ENCODE peak calls at places on chromosomes 13 and 19, in six cellular contexts. T, B, O, I, S and M are unnamed samples.

GRCh38 chr13:24887759-24888158 is 123.8 kb downstream of the RNF17 start:
- DNase-seq in S (no peak), O (no peak), I (no peak), B (no peak), T (no peak), M (no peak)

GRCh38 chr19:7340959-7341837 is 7.5 kb upstream of the ARHGEF18 start:
- DNase-seq in O (peak), I (peak), B (peak), T (peak), S (peak), M (peak)

GRCh38 chr13:84487681-84488080 is 605.4 kb upstream of the SLITRK1 start:
- DNase-seq in T (no peak), S (no peak), I (no peak), B (no peak), O (no peak), M (no peak)

GRCh38 chr13:42354246-42355117 is 82.5 kb downstream of the AKAP11 start:
- DNase-seq in I (peak), S (peak), O (no peak), T (peak), B (peak), M (peak)

GRCh38 chr19:1719519-1719918 is 33.8 kb upstream of the ONECUT3 start:
- DNase-seq in I (no peak), O (no peak), B (no peak), T (no peak), S (no peak), M (no peak)

GRCh38 chr19:55340144-55340783 is 588 bp downstream of the KMT5C start:
- DNase-seq in O (no peak), T (peak), B (no peak), S (peak), I (no peak), M (no peak)

GRCh38 chr19:58009666-58010301 is 7.2 kb upstream of the ZNF606 start:
- DNase-seq in O (no peak), S (peak), I (peak), T (peak), B (peak), M (peak)

GRCh38 chr19:11092181-11092538 is 2.9 kb downstream of the LDLR start:
- DNase-seq in S (peak), O (no peak), B (peak), T (no peak), I (peak), M (peak)

GRCh38 chr19:1863638-1864479 is 480 bp upstream of the KLF16 start:
- DNase-seq in I (peak), O (peak), T (peak), B (peak), S (peak), M (peak)

GRCh38 chr13:99403458-99403971 is 96.3 kb upstream of the GPR183 start:
- DNase-seq in B (no peak), T (no peak), I (no peak), O (no peak), S (no peak), M (no peak)

GRCh38 chr13:95456837-95457236 is 95.7 kb upstream of the CLDN10 start:
- DNase-seq in O (no peak), S (no peak), B (no peak), T (no peak), I (no peak), M (no peak)

GRCh38 chr13:80235559-80236296 is 105.2 kb downstream of the SPRY2 start:
- DNase-seq in O (no peak), T (peak), B (no peak), S (peak), I (no peak), M (peak)

GRCh38 chr13:78958019-78958418 is 299.1 kb upstream of the OBI1 start:
- DNase-seq in S (no peak), B (no peak), T (no peak), O (no peak), I (no peak), M (no peak)

GRCh38 chr19:48415395-48415794 is 21.9 kb downstream of the GRIN2D start:
- DNase-seq in B (peak), T (peak), O (peak), S (peak), I (peak), M (peak)

GRCh38 chr19:47778089-47778953 is at the start of gene SELENOW:
- DNase-seq in T (peak), O (peak), I (peak), S (peak), B (peak), M (peak)

GRCh38 chr13:40207110-40207478 is 459.3 kb downstream of the FOXO1 start:
- DNase-seq in I (no peak), B (no peak), S (no peak), T (no peak), O (no peak), M (no peak)

GRCh38 chr19:13169769-13170168 is 19.6 kb downstream of the IER2 start:
- DNase-seq in O (no peak), S (peak), B (peak), I (peak), T (no peak), M (peak)

GRCh38 chr19:48965806-48966540 is 864 bp downstream of the FTL start:
- DNase-seq in B (peak), T (peak), S (peak), O (peak), I (peak), M (peak)

GRCh38 chr13:39250440-39250839 is 212.2 kb downstream of the NHLRC3 start:
- DNase-seq in T (peak), I (no peak), O (no peak), B (no peak), S (no peak), M (no peak)

GRCh38 chr19:5001547-5002131 is 32.7 kb downstream of the KDM4B start:
- DNase-seq in B (peak), S (peak), T (no peak), O (peak), I (peak), M (peak)

GRCh38 chr19:19645233-19645870 is 1.9 kb upstream of the GMIP start:
- DNase-seq in B (no peak), T (no peak), S (no peak), I (no peak), O (no peak), M (no peak)

GRCh38 chr13:97279913-97280312 is 57.8 kb downstream of the MBNL2 start:
- DNase-seq in I (peak), T (no peak), S (no peak), O (no peak), B (peak), M (peak)

GRCh38 chr13:77697208-77698103 is at the start of gene SLAIN1:
- DNase-seq in O (peak), S (peak), I (peak), B (peak), T (peak), M (no peak)

GRCh38 chr13:40776681-40777165 is 5.7 kb upstream of the MRPS31 start:
- DNase-seq in T (no peak), O (no peak), S (no peak), I (peak), B (peak), M (peak)

GRCh38 chr13:24693862-24694471 is 13.8 kb downstream of the ATP12A start:
- DNase-seq in T (peak), O (peak), B (peak), S (peak), I (peak), M (peak)

GRCh38 chr13:108961542-108962125 is 332.2 kb downstream of the MYO16 start:
- DNase-seq in B (peak), O (no peak), S (no peak), I (peak), T (peak), M (peak)

GRCh38 chr13:85501616-85502015 is 297.6 kb downstream of the SLITRK6 start:
- DNase-seq in T (no peak), B (no peak), S (no peak), I (no peak), O (no peak), M (no peak)

GRCh38 chr13:31090921-31091624 is 70.6 kb downstream of the HSPH1 start:
- DNase-seq in T (no peak), B (peak), S (peak), O (no peak), I (no peak), M (no peak)

GRCh38 chr13:113647351-113648217 is 10.4 kb downstream of the ATP4B start:
- DNase-seq in S (peak), I (peak), O (no peak), B (no peak), T (no peak), M (peak)

GRCh38 chr13:29743229-29743786 is 107.1 kb downstream of the UBL3 start:
- DNase-seq in S (peak), B (peak), O (no peak), I (peak), T (no peak), M (peak)

GRCh38 chr13:97757807-97758206 is 195.7 kb upstream of the IPO5 start:
- DNase-seq in T (no peak), I (peak), O (no peak), B (no peak), S (peak), M (no peak)

GRCh38 chr19:22116760-22117159 is 64.5 kb downstream of the ZNF257 start:
- DNase-seq in O (no peak), I (no peak), T (no peak), B (no peak), S (no peak), M (no peak)

GRCh38 chr13:104314926-104315535 is 1248.8 kb upstream of the SLC10A2 start:
- DNase-seq in O (no peak), T (no peak), I (no peak), B (peak), S (no peak), M (no peak)

GRCh38 chr19:46471116-46471733 is at the start of gene PNMA8A:
- DNase-seq in T (peak), I (peak), B (peak), S (peak), O (peak), M (peak)

GRCh38 chr19:7986321-7987083 is 18.9 kb downstream of the ELAVL1 start:
- DNase-seq in S (no peak), O (no peak), B (peak), I (peak), T (no peak), M (peak)

GRCh38 chr13:40664100-40665060 is 2.1 kb downstream of the FOXO1 start:
- DNase-seq in S (peak), T (peak), B (no peak), O (peak), I (no peak), M (peak)

GRCh38 chr13:109682534-109683244 is 103.7 kb downstream of the IRS2 start:
- DNase-seq in S (no peak), O (no peak), T (no peak), B (no peak), I (no peak), M (no peak)

GRCh38 chr19:2302319-2303208 is 5.4 kb downstream of the LINGO3 start:
- DNase-seq in S (peak), O (no peak), T (peak), B (peak), I (peak), M (peak)

GRCh38 chr19:16226878-16227836 is 29.4 kb downstream of the AP1M1 start:
- DNase-seq in O (no peak), T (no peak), S (no peak), B (no peak), I (no peak), M (no peak)
- TF ChIP-seq CTCF in O (no peak), T (no peak), S (no peak), B (no peak), I (no peak), M (no peak)

GRCh38 chr19:368624-369020 is 24.0 kb upstream of the MIER2 start:
- DNase-seq in O (no peak), B (no peak), I (no peak), S (no peak), T (no peak), M (no peak)
- TF ChIP-seq CTCF in O (no peak), B (no peak), I (no peak), S (no peak), T (no peak), M (no peak)

DNA sequence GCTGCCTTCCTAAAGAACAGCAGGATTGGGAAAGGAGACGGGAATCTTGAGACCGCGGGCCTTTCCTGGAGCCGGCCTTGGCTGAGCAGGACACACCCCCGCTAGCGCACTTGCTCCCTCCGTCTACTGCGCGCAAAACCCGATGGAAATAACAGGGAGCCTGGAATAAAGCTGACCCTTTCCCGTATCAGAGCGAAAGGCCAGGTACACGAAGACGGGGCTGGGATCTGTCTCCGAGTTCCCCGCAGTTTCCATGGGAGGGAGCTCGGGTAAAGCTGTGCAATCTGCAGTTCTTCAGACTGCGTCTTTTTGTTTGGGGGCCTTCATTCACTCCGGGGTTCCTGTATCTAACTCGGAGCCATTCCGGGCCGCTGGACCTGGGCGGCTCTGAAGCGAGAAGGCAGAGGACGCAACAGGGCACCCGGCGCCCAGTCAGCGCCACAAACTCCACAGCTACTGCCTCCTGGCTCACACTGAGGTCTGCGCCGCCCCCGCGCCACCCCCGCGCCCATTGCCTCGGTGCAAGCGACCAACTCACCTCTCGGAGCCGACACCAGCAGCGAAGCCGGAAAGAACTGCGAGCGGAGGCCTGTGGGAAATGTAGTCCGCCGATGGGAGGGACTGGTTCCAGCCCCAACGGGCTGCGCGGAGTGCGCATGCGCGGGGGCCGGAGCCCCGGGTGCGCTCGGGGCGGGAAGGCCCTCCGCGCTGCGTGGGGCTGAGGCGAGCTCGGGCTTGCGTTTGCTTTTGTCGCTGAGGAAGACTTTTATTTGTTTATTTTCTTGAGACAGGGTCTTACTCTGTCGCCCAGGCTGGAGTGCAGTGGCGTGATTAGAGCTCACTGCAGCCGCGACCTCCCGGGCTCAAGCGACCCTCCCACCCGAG is at the start of gene ZFP14:
- DNase-seq in B (peak), S (peak), O (peak), I (peak), T (peak), M (peak)
- TF ChIP-seq CTCF in B (peak), S (peak), O (no peak), I (peak), T (peak), M (peak)

GRCh38 chr13:43494206-43494605 is 292.6 kb downstream of the ENOX1 start:
- DNase-seq in O (no peak), I (no peak), T (no peak), B (no peak), S (no peak), M (no peak)
- TF ChIP-seq CTCF in O (no peak), I (no peak), T (no peak), B (no peak), S (no peak), M (no peak)

GRCh38 chr13:27188239-27188638 is 16.6 kb upstream of the USP12 start:
- DNase-seq in S (peak), B (no peak), O (no peak), T (no peak), I (no peak), M (no peak)
- TF ChIP-seq CTCF in S (no peak), B (no peak), O (no peak), T (no peak), I (no peak), M (no peak)

GRCh38 chr13:26971990-26972888 is 199.4 kb downstream of the USP12 start:
- DNase-seq in T (peak), B (peak), S (peak), I (peak), O (peak), M (no peak)
- TF ChIP-seq CTCF in T (peak), B (peak), S (peak), I (peak), O (no peak), M (peak)